ENCODE peak calls at places on chromosomes 6 and 20, in six cellular contexts. U, C, M, Z, X and L are unnamed samples.

GRCh38 chr6:107716688-107717089 is 107.4 kb downstream of the SCML4 start:
- DNase-seq in X (peak; percentile 33), C (peak; percentile 24), M (no peak), Z (no peak), U (peak; percentile 52), L (no peak)

GRCh38 chr6:33843086-33843695 is 39.4 kb upstream of the MLN start:
- DNase-seq in U (no peak), Z (no peak), M (no peak), X (no peak), C (no peak), L (no peak)

GRCh38 chr6:117616971-117617765 is 14.9 kb upstream of the GOPC start:
- DNase-seq in Z (no peak), U (no peak), X (no peak), M (no peak), C (no peak), L (no peak)

GRCh38 chr6:126337323-126337722 is 2.6 kb upstream of the CENPW start:
- DNase-seq in C (peak; percentile 89), U (no peak), M (no peak), X (peak; percentile 83), Z (no peak), L (no peak)

GRCh38 chr6:167420858-167421766 is 96.2 kb downstream of the TTLL2 start:
- DNase-seq in U (no peak), X (no peak), C (no peak), Z (no peak), M (no peak), L (no peak)

GRCh38 chr6:32570363-32570905 is 19.2 kb downstream of the HLA-DRB1 start:
- DNase-seq in U (no peak), Z (no peak), C (no peak), M (no peak), X (no peak), L (no peak)

GRCh38 chr6:39471954-39472659 is 149.6 kb upstream of the KCNK16 start:
- DNase-seq in U (no peak), Z (no peak), M (no peak), X (no peak), C (no peak), L (no peak)

GRCh38 chr6:147166360-147166944 is 37.8 kb upstream of the STXBP5 start:
- DNase-seq in Z (peak; percentile 38), U (no peak), C (peak; percentile 22), X (peak; percentile 43), M (no peak), L (peak; percentile 22)

GRCh38 chr6:42710316-42710715 is 12.1 kb downstream of the PRPH2 start:
- DNase-seq in X (peak; percentile 57), M (peak; percentile 31), Z (no peak), C (no peak), U (no peak), L (no peak)

GRCh38 chr6:155436981-155437749 is 18.5 kb downstream of the NOX3 start:
- DNase-seq in U (no peak), Z (peak; percentile 90), X (peak; percentile 51), M (no peak), C (peak; percentile 49), L (no peak)

GRCh38 chr20:17611540-17612286 is 41.8 kb downstream of the DSTN start:
- DNase-seq in X (no peak), C (peak; percentile 18), Z (no peak), M (no peak), U (no peak), L (no peak)

GRCh38 chr6:144758602-144759001 is 473.5 kb downstream of the UTRN start:
- DNase-seq in U (no peak), X (peak; percentile 18), Z (no peak), M (no peak), C (peak; percentile 18), L (no peak)

GRCh38 chr6:130602151-130602770 is 224.9 kb upstream of the SMLR1 start:
- DNase-seq in Z (no peak), U (no peak), C (peak; percentile 78), X (peak; percentile 74), M (no peak), L (no peak)

GRCh38 chr6:39339111-39339510 is 16.6 kb upstream of the KCNK16 start:
- DNase-seq in U (no peak), X (no peak), M (no peak), Z (no peak), C (no peak), L (no peak)

GRCh38 chr6:20919677-20920385 is 385.6 kb downstream of the CDKAL1 start:
- DNase-seq in M (no peak), Z (no peak), U (no peak), C (peak; percentile 58), X (no peak), L (no peak)

GRCh38 chr6:6678185-6678671 is 89.7 kb downstream of the LY86 start:
- DNase-seq in C (peak; percentile 73), U (no peak), M (no peak), X (peak; percentile 40), Z (no peak), L (peak; percentile 50)

GRCh38 chr20:35007413-35007812 is 51.7 kb downstream of the MYH7B start:
- DNase-seq in X (no peak), Z (no peak), U (no peak), M (peak; percentile 13), C (no peak), L (no peak)

GRCh38 chr20:48538058-48538825 is 289.6 kb downstream of the PREX1 start:
- DNase-seq in Z (no peak), M (no peak), U (no peak), C (no peak), X (peak; percentile 93), L (no peak)

GRCh38 chr6:95286874-95287273 is 290.5 kb upstream of the MANEA start:
- DNase-seq in Z (no peak), M (no peak), X (no peak), U (no peak), C (no peak), L (no peak)